ENCODE peak calls at places on chromosome 6, in seven cellular contexts. G, R, C, P, F, M and Y are unnamed samples.

GRCh38 chr6:163264662-163265035 is 149.9 kb upstream of the QKI start:
- DNase-seq in C (no peak), P (no peak), R (no peak), G (no peak), M (no peak), F (no peak), Y (no peak)

GRCh38 chr6:138234363-138234762 is 16.1 kb upstream of the PBOV1 start:
- DNase-seq in P (no peak), R (no peak), M (no peak), F (peak; percentile 89), C (no peak), G (no peak), Y (no peak)

GRCh38 chr6:53503060-53503459 is 41.8 kb downstream of the GCLC start:
- DNase-seq in C (no peak), G (no peak), R (no peak), F (no peak), P (no peak), M (no peak), Y (no peak)

GRCh38 chr6:18350728-18351127 is 36.4 kb upstream of the RNF144B start:
- DNase-seq in F (peak; percentile 53), C (no peak), P (no peak), G (no peak), M (no peak), R (no peak), Y (no peak)

GRCh38 chr6:144036064-144036873 is 28.2 kb upstream of the PLAGL1 start:
- DNase-seq in G (peak; percentile 12), M (peak; percentile 3), C (no peak), F (peak; percentile 8), R (peak; percentile 18), P (peak; percentile 47), Y (peak; percentile 48)

GRCh38 chr6:108809211-108809610 is 39.0 kb upstream of the ARMC2 start:
- DNase-seq in R (no peak), P (no peak), F (no peak), C (no peak), G (no peak), M (no peak), Y (no peak)

GRCh38 chr6:5710516-5710915 is 296.2 kb downstream of the NRN1 start:
- DNase-seq in G (no peak), R (no peak), M (no peak), C (no peak), F (no peak), P (no peak), Y (no peak)

GRCh38 chr6:38435330-38435729 is 204.4 kb downstream of the BTBD9 start:
- DNase-seq in M (no peak), P (no peak), F (no peak), R (no peak), G (no peak), C (no peak), Y (no peak)

GRCh38 chr6:38755207-38755606 is 40.1 kb downstream of the DNAH8 start:
- DNase-seq in P (no peak), M (no peak), C (no peak), F (peak; percentile 83), G (no peak), R (no peak), Y (no peak)

GRCh38 chr6:36131517-36132220 is 1.4 kb downstream of the MAPK13 start:
- DNase-seq in P (peak; percentile 86), M (peak; percentile 44), F (peak; percentile 47), G (peak; percentile 31), R (peak; percentile 39), C (no peak), Y (peak; percentile 84)

GRCh38 chr6:52691718-52692117 is 20.8 kb downstream of the TMEM14A start:
- DNase-seq in C (no peak), P (peak; percentile 15), F (peak; percentile 25), R (no peak), M (no peak), G (no peak), Y (no peak)

GRCh38 chr6:5730586-5731263 is 276.0 kb downstream of the NRN1 start:
- DNase-seq in M (no peak), P (peak; percentile 67), G (no peak), F (peak; percentile 30), C (no peak), R (no peak), Y (no peak)

GRCh38 chr6:34671362-34671761 is 25.2 kb downstream of the ILRUN start:
- DNase-seq in R (no peak), F (no peak), G (no peak), P (peak; percentile 37), M (peak; percentile 26), C (no peak), Y (no peak)

GRCh38 chr6:53547166-53547814 is 2.4 kb upstream of the GCLC start:
- DNase-seq in R (peak; percentile 20), M (no peak), P (no peak), C (no peak), F (no peak), G (no peak), Y (no peak)

GRCh38 chr6:136525586-136526195 is 24.5 kb downstream of the MAP7 start:
- DNase-seq in G (no peak), R (no peak), F (peak; percentile 69), M (no peak), P (no peak), C (no peak), Y (no peak)

GRCh38 chr6:46491789-46492547 is 719 bp upstream of the RCAN2 start:
- DNase-seq in R (peak; percentile 57), C (peak; percentile 48), G (peak; percentile 80), M (peak; percentile 1), F (peak; percentile 29), P (peak; percentile 18), Y (peak; percentile 49)

GRCh38 chr6:41537359-41537758 is 8.8 kb upstream of the FOXP4 start:
- DNase-seq in P (no peak), R (no peak), C (no peak), F (no peak), M (no peak), G (no peak), Y (no peak)

GRCh38 chr6:158262755-158263154 is 49.5 kb upstream of the TULP4 start:
- DNase-seq in R (no peak), C (no peak), F (no peak), M (no peak), P (no peak), G (no peak), Y (no peak)

GRCh38 chr6:70108230-70108629 is 194.7 kb downstream of the COL9A1 start:
- DNase-seq in P (peak; percentile 66), C (no peak), M (peak; percentile 72), R (no peak), G (peak; percentile 41), F (peak; percentile 36), Y (peak; percentile 26)

GRCh38 chr6:70099732-70100131 is 203.2 kb downstream of the COL9A1 start:
- DNase-seq in G (no peak), F (no peak), R (no peak), P (no peak), M (no peak), C (no peak), Y (no peak)

GRCh38 chr6:70103798-70104197 is 199.1 kb downstream of the COL9A1 start:
- DNase-seq in M (no peak), F (peak; percentile 9), G (no peak), R (no peak), P (no peak), C (no peak), Y (no peak)
- TF ChIP-seq CTCF in M (peak; percentile 64), F (peak; percentile 65), G (peak; percentile 46), R (peak; percentile 44), P (peak; percentile 26), C (peak; percentile 29), Y (no peak)

GRCh38 chr6:3825851-3826581 is 23.2 kb upstream of the FAM50B start:
- DNase-seq in P (peak; percentile 96), G (no peak), R (peak; percentile 92), M (peak; percentile 82), F (peak; percentile 96), C (no peak), Y (no peak)

GRCh38 chr6:3823671-3824070 is 25.5 kb upstream of the FAM50B start:
- DNase-seq in G (no peak), C (no peak), P (no peak), R (no peak), F (no peak), M (no peak), Y (no peak)

GRCh38 chr6:3822747-3823445 is 26.3 kb upstream of the FAM50B start:
- DNase-seq in F (peak; percentile 85), P (no peak), C (no peak), M (no peak), G (no peak), R (no peak), Y (no peak)

GRCh38 chr6:3829285-3829684 is 19.9 kb upstream of the FAM50B start:
- DNase-seq in G (no peak), M (no peak), C (no peak), P (no peak), R (no peak), F (no peak), Y (no peak)

DNA sequence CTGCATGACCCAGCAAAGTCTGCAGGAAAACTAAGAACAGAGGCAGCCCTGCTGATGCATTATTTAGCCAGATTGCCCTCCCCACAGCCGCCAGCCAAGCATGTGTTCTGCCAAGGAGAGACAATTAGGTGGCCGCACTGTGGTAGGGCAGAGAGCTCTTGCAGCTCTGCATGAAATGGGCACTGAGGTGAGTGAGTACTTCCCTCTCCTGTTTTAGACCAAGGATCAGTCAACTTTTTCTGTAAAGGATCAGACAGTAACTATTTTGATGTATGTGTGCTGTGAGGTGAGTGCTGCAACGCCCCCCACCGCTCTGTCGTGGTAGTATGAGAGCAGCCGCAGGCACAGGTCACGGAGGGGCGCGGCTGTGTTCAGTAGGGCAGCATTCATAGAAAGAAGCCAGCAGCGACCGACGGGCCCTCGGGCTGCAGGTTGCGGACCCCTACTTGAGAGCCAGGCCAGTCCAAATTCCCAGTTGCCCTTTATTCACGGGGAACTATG is 23.8 kb upstream of the FAM50B start:
- DNase-seq in M (no peak), P (peak; percentile 42), R (peak; percentile 59), F (peak; percentile 72), G (no peak), C (no peak), Y (no peak)
- TF ChIP-seq CTCF in M (no peak), P (peak; percentile 46), R (peak; percentile 40), F (peak; percentile 59), G (peak; percentile 56), C (peak; percentile 10), Y (no peak)

DNA sequence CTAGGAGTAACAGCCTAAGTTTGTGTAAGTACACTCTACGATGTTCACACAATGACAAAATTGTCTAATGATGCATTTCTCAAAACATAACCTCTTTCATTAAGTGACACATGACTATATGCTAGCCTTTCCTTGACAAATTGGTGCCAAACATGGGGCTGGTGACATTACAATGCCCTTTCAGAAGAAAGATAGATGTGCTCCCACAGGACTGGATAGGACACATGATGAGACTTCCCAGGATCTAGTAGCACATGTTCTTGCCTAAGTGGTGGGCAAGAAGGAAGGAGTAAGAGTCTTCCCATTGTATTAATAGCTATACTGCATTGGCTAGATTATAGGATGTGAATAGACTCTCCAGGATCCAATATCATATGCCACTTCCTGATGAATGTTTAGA is 21.5 kb downstream of the ZKSCAN3 start:
- DNase-seq in P (no peak), C (no peak), G (no peak), R (no peak), M (no peak), F (no peak), Y (no peak)
- TF ChIP-seq CTCF in P (no peak), C (no peak), G (no peak), R (no peak), M (no peak), F (no peak), Y (no peak)

DNA sequence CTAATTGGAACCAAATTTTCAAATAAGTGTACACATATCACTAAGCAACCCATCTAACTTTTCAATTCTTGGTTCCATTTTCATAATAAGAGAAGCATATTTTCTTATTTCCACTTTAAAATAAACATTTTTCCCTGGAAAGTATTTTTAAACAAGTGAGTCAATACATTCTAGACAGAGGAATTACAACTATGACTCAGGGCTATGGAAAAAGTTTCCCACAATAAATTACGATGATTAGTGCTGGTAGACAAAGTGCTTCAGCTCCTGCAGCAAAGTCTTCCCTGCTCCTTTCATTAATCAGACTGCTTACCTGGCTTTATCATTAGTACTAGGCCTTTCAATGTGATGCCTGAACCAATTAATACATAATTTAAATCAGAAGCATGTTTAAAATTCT is 322.5 kb downstream of the HACE1 start:
- DNase-seq in M (no peak), R (no peak), C (no peak), F (peak; percentile 50), P (peak; percentile 68), G (no peak), Y (no peak)
- TF ChIP-seq CTCF in M (no peak), R (no peak), C (no peak), F (no peak), P (no peak), G (no peak), Y (no peak)